ENCODE peak calls at places on chromosome 20, in nine cellular contexts. One of them, this sample, is unnamed.

GRCh38 chr20:33064572-33065287 is 11.0 kb downstream of the BPIFB3 start:
- DNase-seq in IMR-90: no peak
- DNase-seq in A549: no peak
- DNase-seq in GM23338: no peak
- DNase-seq in aorta: no peak
- DNase-seq in foreskin fibroblast: no peak
- DNase-seq in stomach: no peak
- DNase-seq in AG04449: no peak
- DNase-seq in cardiac fibroblast: no peak
- DNase-seq in this sample: no peak

GRCh38 chr20:63624486-63624885 is 2.4 kb downstream of the GMEB2 start:
- DNase-seq in IMR-90: peak
- DNase-seq in A549: no peak
- DNase-seq in GM23338: peak
- DNase-seq in aorta: no peak
- DNase-seq in foreskin fibroblast: peak
- DNase-seq in stomach: no peak
- DNase-seq in AG04449: no peak
- DNase-seq in cardiac fibroblast: peak
- DNase-seq in this sample: no peak

GRCh38 chr20:40753472-40753871 is 64.4 kb upstream of the MAFB start:
- DNase-seq in IMR-90: no peak
- DNase-seq in A549: no peak
- DNase-seq in GM23338: no peak
- DNase-seq in aorta: no peak
- DNase-seq in foreskin fibroblast: no peak
- DNase-seq in stomach: no peak
- DNase-seq in AG04449: no peak
- DNase-seq in cardiac fibroblast: no peak
- DNase-seq in this sample: no peak

GRCh38 chr20:18165553-18165952 is 27.9 kb downstream of the KAT14 start:
- DNase-seq in IMR-90: peak
- DNase-seq in A549: no peak
- DNase-seq in GM23338: no peak
- DNase-seq in aorta: no peak
- DNase-seq in foreskin fibroblast: no peak
- DNase-seq in stomach: no peak
- DNase-seq in AG04449: no peak
- DNase-seq in cardiac fibroblast: peak
- DNase-seq in this sample: no peak

GRCh38 chr20:7703436-7703835 is 236.8 kb downstream of the HAO1 start:
- DNase-seq in IMR-90: no peak
- DNase-seq in A549: no peak
- DNase-seq in GM23338: no peak
- DNase-seq in aorta: no peak
- DNase-seq in foreskin fibroblast: no peak
- DNase-seq in stomach: no peak
- DNase-seq in AG04449: no peak
- DNase-seq in cardiac fibroblast: no peak
- DNase-seq in this sample: no peak

GRCh38 chr20:63881451-63882226 is 13.3 kb upstream of the DNAJC5 start:
- DNase-seq in IMR-90: no peak
- DNase-seq in A549: no peak
- DNase-seq in GM23338: peak
- DNase-seq in aorta: no peak
- DNase-seq in foreskin fibroblast: no peak
- DNase-seq in stomach: no peak
- DNase-seq in AG04449: no peak
- DNase-seq in cardiac fibroblast: no peak
- DNase-seq in this sample: no peak

GRCh38 chr20:38447251-38447661 is 12.1 kb upstream of the SNHG17 start:
- DNase-seq in IMR-90: no peak
- DNase-seq in A549: no peak
- DNase-seq in GM23338: peak
- DNase-seq in aorta: no peak
- DNase-seq in foreskin fibroblast: no peak
- DNase-seq in stomach: no peak
- DNase-seq in AG04449: no peak
- DNase-seq in cardiac fibroblast: no peak
- DNase-seq in this sample: no peak

GRCh38 chr20:49078310-49078709 is 32.2 kb downstream of the CSE1L start:
- DNase-seq in IMR-90: no peak
- DNase-seq in A549: no peak
- DNase-seq in GM23338: no peak
- DNase-seq in aorta: no peak
- DNase-seq in foreskin fibroblast: no peak
- DNase-seq in stomach: no peak
- DNase-seq in AG04449: no peak
- DNase-seq in cardiac fibroblast: no peak
- DNase-seq in this sample: no peak

GRCh38 chr20:24701668-24702067 is 232.2 kb downstream of the SYNDIG1 start:
- DNase-seq in IMR-90: no peak
- DNase-seq in A549: no peak
- DNase-seq in GM23338: no peak
- DNase-seq in aorta: no peak
- DNase-seq in foreskin fibroblast: no peak
- DNase-seq in stomach: no peak
- DNase-seq in AG04449: no peak
- DNase-seq in cardiac fibroblast: no peak
- DNase-seq in this sample: no peak

GRCh38 chr20:18689557-18689956 is 101.7 kb downstream of the DTD1 start:
- DNase-seq in IMR-90: no peak
- DNase-seq in A549: no peak
- DNase-seq in GM23338: no peak
- DNase-seq in aorta: no peak
- DNase-seq in foreskin fibroblast: peak
- DNase-seq in stomach: no peak
- DNase-seq in AG04449: no peak
- DNase-seq in cardiac fibroblast: no peak
- DNase-seq in this sample: no peak

GRCh38 chr20:45117581-45117980 is 2.6 kb upstream of the WFDC5 start:
- DNase-seq in IMR-90: no peak
- DNase-seq in A549: no peak
- DNase-seq in GM23338: no peak
- DNase-seq in aorta: no peak
- DNase-seq in foreskin fibroblast: no peak
- DNase-seq in stomach: no peak
- DNase-seq in AG04449: no peak
- DNase-seq in cardiac fibroblast: no peak
- DNase-seq in this sample: no peak

GRCh38 chr20:37902504-37903313 is at the start of gene VSTM2L:
- DNase-seq in IMR-90: peak
- DNase-seq in A549: peak
- DNase-seq in GM23338: peak
- DNase-seq in aorta: no peak
- DNase-seq in foreskin fibroblast: peak
- DNase-seq in stomach: peak
- DNase-seq in AG04449: no peak
- DNase-seq in cardiac fibroblast: peak
- DNase-seq in this sample: peak

GRCh38 chr20:41701596-41702350 is 83.6 kb upstream of the CHD6 start:
- DNase-seq in IMR-90: no peak
- DNase-seq in A549: no peak
- DNase-seq in GM23338: peak
- DNase-seq in aorta: no peak
- DNase-seq in foreskin fibroblast: no peak
- DNase-seq in stomach: no peak
- DNase-seq in AG04449: no peak
- DNase-seq in cardiac fibroblast: no peak
- DNase-seq in this sample: no peak

GRCh38 chr20:40865095-40865494 is 163.5 kb upstream of the TOP1 start:
- DNase-seq in IMR-90: no peak
- DNase-seq in A549: no peak
- DNase-seq in GM23338: no peak
- DNase-seq in aorta: no peak
- DNase-seq in foreskin fibroblast: peak
- DNase-seq in stomach: no peak
- DNase-seq in AG04449: no peak
- DNase-seq in cardiac fibroblast: no peak
- DNase-seq in this sample: no peak

GRCh38 chr20:41182296-41183212 is 45.2 kb downstream of the PLCG1 start:
- DNase-seq in IMR-90: no peak
- DNase-seq in A549: no peak
- DNase-seq in GM23338: no peak
- DNase-seq in aorta: no peak
- DNase-seq in foreskin fibroblast: no peak
- DNase-seq in stomach: peak
- DNase-seq in AG04449: no peak
- DNase-seq in cardiac fibroblast: no peak
- DNase-seq in this sample: no peak

GRCh38 chr20:21396921-21397340 is 395 bp downstream of the NKX2-4 start:
- DNase-seq in IMR-90: no peak
- DNase-seq in A549: no peak
- DNase-seq in GM23338: peak
- DNase-seq in aorta: no peak
- DNase-seq in foreskin fibroblast: no peak
- DNase-seq in stomach: no peak
- DNase-seq in AG04449: no peak
- DNase-seq in cardiac fibroblast: no peak
- DNase-seq in this sample: no peak

GRCh38 chr20:18388860-18389259 is 78.0 kb downstream of the DZANK1 start:
- DNase-seq in IMR-90: peak
- DNase-seq in A549: peak
- DNase-seq in GM23338: no peak
- DNase-seq in aorta: no peak
- DNase-seq in foreskin fibroblast: peak
- DNase-seq in stomach: no peak
- DNase-seq in AG04449: peak
- DNase-seq in cardiac fibroblast: peak
- DNase-seq in this sample: peak

GRCh38 chr20:10074513-10074912 is 39.7 kb downstream of the ANKEF1 start:
- DNase-seq in IMR-90: peak
- DNase-seq in A549: peak
- DNase-seq in GM23338: no peak
- DNase-seq in aorta: peak
- DNase-seq in foreskin fibroblast: peak
- DNase-seq in stomach: no peak
- DNase-seq in AG04449: peak
- DNase-seq in cardiac fibroblast: peak
- DNase-seq in this sample: peak

GRCh38 chr20:1180949-1181348 is 3.8 kb downstream of the TMEM74B start:
- DNase-seq in IMR-90: no peak
- DNase-seq in A549: no peak
- DNase-seq in GM23338: no peak
- DNase-seq in aorta: no peak
- DNase-seq in foreskin fibroblast: no peak
- DNase-seq in stomach: no peak
- DNase-seq in AG04449: no peak
- DNase-seq in cardiac fibroblast: no peak
- DNase-seq in this sample: no peak
- H3K4me3 ChIP-seq in IMR-90: no peak
- H3K4me3 ChIP-seq in A549: no peak
- H3K4me3 ChIP-seq in GM23338: no peak
- H3K4me3 ChIP-seq in aorta: no peak
- H3K4me3 ChIP-seq in foreskin fibroblast: no peak
- H3K4me3 ChIP-seq in stomach: no peak
- H3K4me3 ChIP-seq in AG04449: no peak
- H3K4me3 ChIP-seq in cardiac fibroblast: no peak
- H3K4me3 ChIP-seq in this sample: no peak

GRCh38 chr20:22583773-22584629 is at the start of gene FOXA2:
- DNase-seq in IMR-90: no peak
- DNase-seq in A549: peak
- DNase-seq in GM23338: peak
- DNase-seq in aorta: no peak
- DNase-seq in foreskin fibroblast: no peak
- DNase-seq in stomach: peak
- DNase-seq in AG04449: no peak
- DNase-seq in cardiac fibroblast: no peak
- DNase-seq in this sample: no peak

GRCh38 chr20:22582386-22582959 is 1.9 kb downstream of the FOXA2 start:
- DNase-seq in IMR-90: no peak
- DNase-seq in A549: no peak
- DNase-seq in GM23338: peak
- DNase-seq in aorta: no peak
- DNase-seq in foreskin fibroblast: no peak
- DNase-seq in stomach: peak
- DNase-seq in AG04449: no peak
- DNase-seq in cardiac fibroblast: no peak
- DNase-seq in this sample: no peak

GRCh38 chr20:22581437-22582385 is 2.7 kb downstream of the FOXA2 start:
- DNase-seq in IMR-90: no peak
- DNase-seq in A549: no peak
- DNase-seq in GM23338: peak
- DNase-seq in aorta: no peak
- DNase-seq in foreskin fibroblast: no peak
- DNase-seq in stomach: peak
- DNase-seq in AG04449: no peak
- DNase-seq in cardiac fibroblast: no peak
- DNase-seq in this sample: no peak

GRCh38 chr20:22584630-22584921 is 204 bp upstream of the FOXA2 start:
- DNase-seq in IMR-90: no peak
- DNase-seq in A549: peak
- DNase-seq in GM23338: peak
- DNase-seq in aorta: no peak
- DNase-seq in foreskin fibroblast: no peak
- DNase-seq in stomach: peak
- DNase-seq in AG04449: no peak
- DNase-seq in cardiac fibroblast: no peak
- DNase-seq in this sample: no peak

GRCh38 chr20:22582960-22583772 is 1.2 kb downstream of the FOXA2 start:
- DNase-seq in IMR-90: no peak
- DNase-seq in A549: peak
- DNase-seq in GM23338: peak
- DNase-seq in aorta: no peak
- DNase-seq in foreskin fibroblast: no peak
- DNase-seq in stomach: peak
- DNase-seq in AG04449: no peak
- DNase-seq in cardiac fibroblast: no peak
- DNase-seq in this sample: no peak
- H3K4me3 ChIP-seq in IMR-90: no peak
- H3K4me3 ChIP-seq in A549: peak
- H3K4me3 ChIP-seq in GM23338: peak
- H3K4me3 ChIP-seq in aorta: no peak
- H3K4me3 ChIP-seq in foreskin fibroblast: no peak
- H3K4me3 ChIP-seq in stomach: peak
- H3K4me3 ChIP-seq in AG04449: no peak
- H3K4me3 ChIP-seq in cardiac fibroblast: no peak
- H3K4me3 ChIP-seq in this sample: peak

GRCh38 chr20:57322476-57322875 is 7.1 kb upstream of the SPO11 start:
- DNase-seq in IMR-90: no peak
- DNase-seq in A549: no peak
- DNase-seq in GM23338: no peak
- DNase-seq in aorta: no peak
- DNase-seq in foreskin fibroblast: no peak
- DNase-seq in stomach: no peak
- DNase-seq in AG04449: no peak
- DNase-seq in cardiac fibroblast: no peak
- DNase-seq in this sample: no peak
- H3K4me3 ChIP-seq in IMR-90: no peak
- H3K4me3 ChIP-seq in A549: no peak
- H3K4me3 ChIP-seq in GM23338: no peak
- H3K4me3 ChIP-seq in aorta: no peak
- H3K4me3 ChIP-seq in foreskin fibroblast: no peak
- H3K4me3 ChIP-seq in stomach: no peak
- H3K4me3 ChIP-seq in AG04449: no peak
- H3K4me3 ChIP-seq in cardiac fibroblast: no peak
- H3K4me3 ChIP-seq in this sample: no peak

GRCh38 chr20:53582574-53583351 is 10.9 kb downstream of the ZNF217 start:
- DNase-seq in IMR-90: peak
- DNase-seq in A549: peak
- DNase-seq in GM23338: no peak
- DNase-seq in aorta: no peak
- DNase-seq in foreskin fibroblast: peak
- DNase-seq in stomach: peak
- DNase-seq in AG04449: peak
- DNase-seq in cardiac fibroblast: peak
- DNase-seq in this sample: peak
- H3K4me3 ChIP-seq in IMR-90: no peak
- H3K4me3 ChIP-seq in A549: no peak
- H3K4me3 ChIP-seq in GM23338: no peak
- H3K4me3 ChIP-seq in aorta: no peak
- H3K4me3 ChIP-seq in foreskin fibroblast: no peak
- H3K4me3 ChIP-seq in stomach: no peak
- H3K4me3 ChIP-seq in AG04449: no peak
- H3K4me3 ChIP-seq in cardiac fibroblast: no peak
- H3K4me3 ChIP-seq in this sample: no peak